ENCODE peak calls at places on chromosomes 12 and 14, in ten cellular contexts. R is stomach, P is ovary, J is A549, N is tibial nerve, U is suprapubic skin, F is K562, K is sigmoid colon, T is esophagus muscularis mucosa, H is GM12878. Y is an unnamed sample.

GRCh38 chr12:9710584-9711375 is 22.1 kb downstream of the CLECL1 start:
- DNase-seq in R (no peak), P (no peak), J (no peak), N (no peak), U (no peak), F (no peak), K (no peak), T (no peak), H (no peak), Y (no peak)

GRCh38 chr12:123363743-123364531 is 710 bp downstream of the SBNO1 start:
- DNase-seq in R (peak), P (peak), J (peak), N (peak), U (peak), F (peak), K (peak), T (no peak), H (no peak), Y (peak)

GRCh38 chr12:132459270-132459669 is 30.7 kb upstream of the FBRSL1 start:
- DNase-seq in R (no peak), P (peak), J (no peak), N (no peak), U (no peak), F (no peak), K (no peak), T (no peak), H (no peak), Y (no peak)

GRCh38 chr12:67855103-67855502 is 134.1 kb upstream of the IFNG-AS1 start:
- DNase-seq in R (no peak), P (no peak), J (no peak), N (no peak), U (no peak), F (no peak), K (no peak), T (no peak), H (no peak), Y (no peak)

GRCh38 chr12:68823711-68824110 is 15.7 kb downstream of the MDM2 start:
- DNase-seq in R (no peak), P (no peak), J (no peak), N (no peak), U (no peak), F (no peak), K (no peak), T (no peak), H (no peak), Y (no peak)

GRCh38 chr14:32560213-32560857 is 231.2 kb downstream of the AKAP6 start:
- DNase-seq in R (peak), P (peak), J (peak), N (peak), U (no peak), F (peak), K (peak), T (no peak), H (no peak), Y (peak)

GRCh38 chr12:64580681-64581080 is 29.6 kb upstream of the RASSF3 start:
- DNase-seq in R (no peak), P (no peak), J (no peak), N (no peak), U (no peak), F (no peak), K (peak), T (no peak), H (no peak), Y (no peak)

GRCh38 chr14:63770187-63770807 is 42.4 kb upstream of the SGPP1 start:
- DNase-seq in R (peak), P (peak), J (peak), N (peak), U (no peak), F (peak), K (no peak), T (no peak), H (no peak), Y (peak)

GRCh38 chr12:121678721-121679300 is 9.4 kb upstream of the MORN3 start:
- DNase-seq in R (no peak), P (no peak), J (no peak), N (no peak), U (no peak), F (no peak), K (no peak), T (no peak), H (no peak), Y (no peak)

GRCh38 chr14:79584679-79585078 is 626.6 kb downstream of the DIO2 start:
- DNase-seq in R (no peak), P (no peak), J (peak), N (no peak), U (no peak), F (no peak), K (no peak), T (no peak), H (no peak), Y (no peak)

GRCh38 chr12:61584943-61585342 is 675.3 kb upstream of the USP15 start:
- DNase-seq in R (no peak), P (no peak), J (no peak), N (no peak), U (no peak), F (no peak), K (no peak), T (no peak), H (no peak), Y (no peak)

GRCh38 chr14:99654235-99655000 is 9.5 kb downstream of the HHIPL1 start:
- DNase-seq in R (peak), P (peak), J (peak), N (peak), U (no peak), F (peak), K (peak), T (no peak), H (no peak), Y (peak)

GRCh38 chr12:13462450-13462849 is 265.9 kb downstream of the EMP1 start:
- DNase-seq in R (no peak), P (no peak), J (no peak), N (no peak), U (no peak), F (no peak), K (no peak), T (no peak), H (no peak), Y (no peak)

GRCh38 chr12:104526320-104526719 is 69.6 kb downstream of the CHST11 start:
- DNase-seq in R (no peak), P (no peak), J (no peak), N (no peak), U (no peak), F (no peak), K (no peak), T (no peak), H (no peak), Y (no peak)

GRCh38 chr12:80892597-80893445 is 44.9 kb downstream of the LIN7A start:
- DNase-seq in R (no peak), P (no peak), J (no peak), N (no peak), U (no peak), F (no peak), K (no peak), T (no peak), H (peak), Y (no peak)

GRCh38 chr12:69985656-69986055 is 160.6 kb downstream of the MYRFL start:
- DNase-seq in R (no peak), P (no peak), J (peak), N (no peak), U (no peak), F (peak), K (no peak), T (no peak), H (no peak), Y (peak)

GRCh38 chr12:77299910-77300772 is 234.8 kb upstream of the E2F7 start:
- DNase-seq in R (no peak), P (no peak), J (peak), N (no peak), U (no peak), F (no peak), K (no peak), T (no peak), H (no peak), Y (no peak)

GRCh38 chr12:72214163-72214562 is 58.0 kb upstream of the TRHDE start:
- DNase-seq in R (no peak), P (no peak), J (no peak), N (no peak), U (no peak), F (no peak), K (no peak), T (no peak), H (no peak), Y (no peak)

GRCh38 chr12:92546826-92547348 is 155.9 kb upstream of the PLEKHG7 start:
- DNase-seq in R (no peak), P (no peak), J (no peak), N (no peak), U (no peak), F (no peak), K (no peak), T (no peak), H (no peak), Y (no peak)

GRCh38 chr14:51121096-51121495 is 26.2 kb upstream of the TRIM9 start:
- DNase-seq in R (no peak), P (no peak), J (no peak), N (no peak), U (no peak), F (no peak), K (no peak), T (no peak), H (no peak), Y (no peak)

GRCh38 chr14:50776522-50776921 is 54.4 kb downstream of the NIN start:
- DNase-seq in R (no peak), P (no peak), J (no peak), N (no peak), U (no peak), F (no peak), K (no peak), T (no peak), H (no peak), Y (no peak)

GRCh38 chr14:43872752-43873655 is 634.1 kb downstream of the FSCB start:
- DNase-seq in R (no peak), P (no peak), J (no peak), N (no peak), U (no peak), F (no peak), K (no peak), T (no peak), H (no peak), Y (no peak)

GRCh38 chr14:54902143-54902520 is 494 bp downstream of the GCH1 start:
- DNase-seq in R (peak), P (peak), J (peak), N (peak), U (peak), F (peak), K (peak), T (peak), H (no peak), Y (peak)

GRCh38 chr14:24398943-24399801 is at the start of gene NYNRIN:
- DNase-seq in R (peak), P (peak), J (no peak), N (no peak), U (peak), F (peak), K (peak), T (no peak), H (no peak), Y (peak)

GRCh38 chr12:21843795-21844194 is 69.3 kb upstream of the KCNJ8 start:
- DNase-seq in R (no peak), P (no peak), J (no peak), N (no peak), U (no peak), F (no peak), K (no peak), T (no peak), H (no peak), Y (no peak)

GRCh38 chr14:53982546-53982945 is 25.9 kb upstream of the BMP4 start:
- DNase-seq in R (no peak), P (no peak), J (no peak), N (no peak), U (no peak), F (no peak), K (no peak), T (no peak), H (no peak), Y (no peak)

GRCh38 chr14:51023964-51024363 is 70.9 kb downstream of the TRIM9 start:
- DNase-seq in R (no peak), P (no peak), J (no peak), N (no peak), U (no peak), F (no peak), K (no peak), T (no peak), H (no peak), Y (no peak)

GRCh38 chr12:119613319-119613936 is 19.9 kb downstream of the TMEM233 start:
- DNase-seq in R (peak), P (no peak), J (peak), N (no peak), U (no peak), F (no peak), K (no peak), T (no peak), H (no peak), Y (no peak)

GRCh38 chr14:68332011-68332410 is 460.9 kb downstream of the ZFP36L1 start:
- DNase-seq in R (no peak), P (no peak), J (no peak), N (no peak), U (no peak), F (no peak), K (no peak), T (no peak), H (no peak), Y (no peak)

GRCh38 chr12:104376650-104377506 is 73.3 kb downstream of the EID3 start:
- DNase-seq in R (no peak), P (no peak), J (peak), N (no peak), U (peak), F (no peak), K (no peak), T (no peak), H (no peak), Y (no peak)

GRCh38 chr14:102691763-102692162 is 85.5 kb upstream of the TRAF3 start:
- DNase-seq in R (no peak), P (no peak), J (no peak), N (no peak), U (no peak), F (no peak), K (no peak), T (no peak), H (no peak), Y (no peak)

GRCh38 chr12:55755246-55755645 is 12.3 kb downstream of the GDF11 start:
- DNase-seq in R (no peak), P (no peak), J (no peak), N (no peak), U (no peak), F (no peak), K (no peak), T (no peak), H (no peak), Y (no peak)

GRCh38 chr12:80620281-80620680 is 87.2 kb upstream of the MYF6 start:
- DNase-seq in R (no peak), P (no peak), J (no peak), N (no peak), U (no peak), F (no peak), K (no peak), T (no peak), H (no peak), Y (no peak)

GRCh38 chr14:75341639-75342038 is 63.0 kb downstream of the FOS start:
- DNase-seq in R (no peak), P (no peak), J (no peak), N (no peak), U (no peak), F (no peak), K (no peak), T (no peak), H (no peak), Y (no peak)

GRCh38 chr14:75343914-75344313 is 65.3 kb downstream of the FOS start:
- DNase-seq in R (no peak), P (no peak), J (no peak), N (no peak), U (no peak), F (no peak), K (no peak), T (no peak), H (no peak), Y (no peak)

GRCh38 chr14:75339059-75339458 is 60.4 kb downstream of the FOS start:
- DNase-seq in R (no peak), P (no peak), J (no peak), N (peak), U (no peak), F (no peak), K (no peak), T (no peak), H (no peak), Y (no peak)

GRCh38 chr14:75342762-75343599 is 64.4 kb downstream of the FOS start:
- DNase-seq in R (no peak), P (no peak), J (no peak), N (no peak), U (no peak), F (no peak), K (no peak), T (no peak), H (peak), Y (no peak)

GRCh38 chr14:75340921-75341320 is 62.3 kb downstream of the FOS start:
- DNase-seq in R (peak), P (peak), J (no peak), N (peak), U (peak), F (no peak), K (peak), T (peak), H (no peak), Y (peak)
- TF ChIP-seq POLR2A in R (no peak), P (no peak), J (no peak), N (peak), U (no peak), F (no peak), K (peak), T (no peak), H (no peak), Y (peak)

GRCh38 chr12:89939468-89940215 is 231.0 kb upstream of the ATP2B1 start:
- DNase-seq in R (no peak), P (no peak), J (no peak), N (no peak), U (no peak), F (no peak), K (no peak), T (no peak), H (no peak), Y (no peak)
- TF ChIP-seq EP300 in R (no peak), P (no peak), J (no peak), N (no peak), U (no peak), F (no peak), K (no peak), T (no peak), H (no peak), Y (no peak)

DNA sequence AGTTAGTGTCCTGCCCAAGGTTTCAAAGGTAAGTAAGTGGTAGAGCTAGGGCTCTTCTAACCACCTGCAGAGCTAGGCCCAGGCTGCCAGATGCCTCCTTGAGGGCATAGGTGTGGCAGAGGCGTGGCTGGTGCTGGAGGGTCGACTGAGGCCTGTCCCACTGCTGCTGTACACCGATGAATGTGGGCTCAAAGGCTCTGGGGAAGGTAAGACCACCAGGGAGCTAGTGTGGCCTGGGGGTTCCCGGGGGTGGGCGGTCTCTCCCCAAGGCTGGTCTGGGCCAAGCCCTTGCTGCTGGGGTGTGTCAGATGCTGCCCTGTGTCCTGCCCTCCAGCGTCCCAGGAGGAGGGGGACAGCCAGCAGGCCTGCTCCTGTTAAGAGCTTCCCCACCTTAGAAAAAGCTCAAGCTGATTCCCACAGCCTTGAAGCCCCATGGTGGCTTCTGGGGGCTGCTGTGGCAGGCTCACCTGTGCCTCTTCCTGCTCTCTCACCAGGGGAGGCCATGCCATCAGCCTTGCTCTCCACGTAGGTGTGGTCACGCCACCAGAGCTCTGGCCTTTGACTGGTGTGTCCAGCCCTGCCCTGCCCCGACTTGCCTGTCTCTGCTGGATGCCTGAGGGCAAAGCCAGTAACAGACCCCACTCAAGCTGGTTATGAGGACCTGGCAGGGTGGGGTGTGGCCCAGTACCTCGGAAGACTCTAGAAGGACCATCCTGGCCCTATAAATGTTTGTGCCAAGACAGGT is 36.8 kb downstream of the SH2B3 start:
- DNase-seq in R (no peak), P (no peak), J (no peak), N (no peak), U (no peak), F (no peak), K (peak), T (no peak), H (no peak), Y (peak)
- TF ChIP-seq POLR2A in R (no peak), P (no peak), J (no peak), N (no peak), U (no peak), F (peak), K (no peak), T (no peak), H (peak), Y (no peak)

DNA sequence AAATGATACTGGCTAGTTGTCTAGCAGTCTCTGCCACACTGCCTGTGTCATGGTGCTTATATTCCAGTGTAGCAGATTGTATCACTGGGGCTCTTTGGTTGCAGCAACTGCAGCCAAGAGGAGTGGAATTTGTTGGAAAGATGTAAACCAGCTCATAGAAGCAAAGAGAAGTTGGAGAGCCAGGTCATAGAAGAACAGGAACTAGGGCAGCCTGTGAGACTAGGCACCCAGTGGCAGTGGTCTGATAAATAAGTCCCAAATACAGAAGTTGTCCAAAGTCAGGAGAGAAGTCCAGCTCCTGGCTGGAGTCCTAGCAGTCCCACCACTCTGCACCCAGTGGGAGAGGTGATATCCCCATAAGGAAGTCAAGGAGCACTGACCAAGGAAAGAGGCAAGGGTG is 172.5 kb upstream of the ARID2 start:
- DNase-seq in R (no peak), P (no peak), J (no peak), N (no peak), U (no peak), F (no peak), K (no peak), T (no peak), H (no peak), Y (no peak)
- TF ChIP-seq EP300 in R (no peak), P (no peak), J (no peak), N (no peak), U (no peak), F (no peak), K (no peak), T (no peak), H (no peak), Y (no peak)

DNA sequence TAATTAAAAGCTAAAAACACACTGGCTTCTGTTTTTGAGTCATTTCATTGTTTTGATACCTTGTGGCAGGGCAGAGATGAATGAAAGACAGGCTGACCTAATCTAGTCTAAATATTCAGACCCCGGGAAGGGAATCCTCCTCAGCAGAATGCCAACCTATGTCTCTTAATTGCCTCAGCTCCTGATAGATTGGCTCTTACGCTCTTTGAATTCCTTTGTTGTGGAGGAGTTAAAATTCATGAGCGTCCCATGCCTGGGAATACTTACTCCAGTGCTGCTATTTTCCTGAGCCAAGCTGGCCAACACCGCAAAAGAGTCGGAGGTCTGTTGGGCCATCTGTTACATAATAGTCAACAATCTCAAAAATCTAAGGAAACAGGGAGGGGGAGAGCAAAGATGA is 182.7 kb downstream of the ASCL1 start:
- DNase-seq in R (no peak), P (no peak), J (no peak), N (no peak), U (no peak), F (no peak), K (no peak), T (no peak), H (no peak), Y (no peak)
- TF ChIP-seq POLR2A in R (no peak), P (no peak), J (no peak), N (no peak), U (no peak), F (no peak), K (no peak), T (no peak), H (no peak), Y (no peak)

DNA sequence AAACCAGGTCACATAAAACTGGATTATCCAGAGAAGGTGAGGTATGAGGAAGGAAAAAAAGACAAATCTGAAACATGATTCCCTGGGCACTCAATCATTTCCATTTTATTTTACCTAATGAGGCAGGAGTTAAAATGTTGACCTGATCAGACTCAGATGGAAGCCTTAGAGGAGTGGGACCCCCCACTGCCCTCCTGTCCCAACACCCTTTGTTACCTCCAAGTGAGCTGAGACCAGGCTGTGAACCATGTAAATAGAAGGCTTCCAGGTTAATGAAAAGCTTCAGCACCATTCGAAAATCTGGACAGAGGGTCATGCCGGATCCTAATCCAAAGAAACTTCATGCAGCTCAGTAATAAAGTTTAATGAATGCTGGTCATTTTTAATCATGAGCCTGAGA is 182.8 kb downstream of the PAX9 start:
- DNase-seq in R (no peak), P (no peak), J (no peak), N (no peak), U (no peak), F (no peak), K (no peak), T (no peak), H (no peak), Y (no peak)
- TF ChIP-seq EP300 in R (no peak), P (no peak), J (no peak), N (no peak), U (no peak), F (no peak), K (no peak), T (no peak), H (no peak), Y (no peak)